ENCODE peak calls at places on chromosome 22, in five cellular contexts. Z is transverse colon, S is breast epithelium, D is esophagus squamous epithelium, Q is PC-3. Y is an unnamed sample. For H3K4me1, the result is how much of the 10 kb centered on the place peaks cover.

GRCh38 chr22:49040111-49040510 is 787.6 kb downstream of the BRD1 start:
- DNase-seq in D (no peak), Z (no peak), Q (no peak), S (no peak), Y (no peak)

GRCh38 chr22:48579915-48580279 is 1247.8 kb downstream of the BRD1 start:
- DNase-seq in Q (no peak), D (no peak), S (no peak), Z (no peak), Y (no peak)

GRCh38 chr22:19810381-19811141 is 44.1 kb downstream of the GNB1L start:
- DNase-seq in S (peak), D (no peak), Z (no peak), Q (no peak), Y (no peak)

GRCh38 chr22:49918911-49919881 is 762 bp downstream of the CRELD2 start:
- DNase-seq in Q (no peak), Z (no peak), S (no peak), D (no peak), Y (no peak)

GRCh38 chr22:50246242-50247175 is 1.7 kb upstream of the TUBGCP6 start:
- DNase-seq in Z (no peak), S (no peak), Q (peak), D (no peak), Y (no peak)

GRCh38 chr22:48105254-48105653 is 1342.8 kb downstream of the TBC1D22A start:
- DNase-seq in S (no peak), D (no peak), Q (no peak), Z (no peak), Y (no peak)

GRCh38 chr22:50676211-50676636 is 3.6 kb downstream of the SHANK3 start:
- DNase-seq in Z (no peak), D (no peak), S (no peak), Q (no peak), Y (no peak)

GRCh38 chr22:48943567-48944432 is 883.9 kb downstream of the BRD1 start:
- DNase-seq in Z (peak), D (no peak), S (peak), Q (peak), Y (no peak)

GRCh38 chr22:20089977-20090729 is 10.1 kb downstream of the DGCR8 start:
- DNase-seq in S (no peak), Z (no peak), Q (no peak), D (no peak), Y (no peak)

GRCh38 chr22:42990131-42990838 is 24.7 kb downstream of the PACSIN2 start:
- DNase-seq in Q (peak), D (no peak), Z (peak), S (no peak), Y (no peak)

GRCh38 chr22:19579880-19580279 is 55.7 kb upstream of the CLDN5 start:
- DNase-seq in Z (peak), S (no peak), Q (peak), D (no peak), Y (no peak)

GRCh38 chr22:46380581-46380980 is 45.1 kb downstream of the TRMU start:
- DNase-seq in Z (no peak), D (no peak), S (no peak), Q (no peak), Y (no peak)

GRCh38 chr22:37231406-37232139 is 12.5 kb downstream of the RAC2 start:
- DNase-seq in Z (peak), Q (no peak), S (no peak), D (no peak), Y (no peak)

GRCh38 chr22:34489861-34490260 is 569.6 kb upstream of the LARGE1 start:
- DNase-seq in Z (no peak), D (no peak), Q (no peak), S (no peak), Y (no peak)

GRCh38 chr22:25780673-25781072 is 38.7 kb downstream of the MYO18B start:
- DNase-seq in S (no peak), Q (no peak), Z (no peak), D (no peak), Y (no peak)

GRCh38 chr22:36295247-36295646 is 42.3 kb downstream of the APOL1 start:
- DNase-seq in Q (no peak), Z (no peak), S (no peak), D (no peak), Y (no peak)

GRCh38 chr22:32717337-32718240 is 83.9 kb upstream of the TIMP3 start:
- DNase-seq in D (no peak), Z (no peak), Q (no peak), S (no peak), Y (no peak)

GRCh38 chr22:19796169-19796568 is 35.6 kb downstream of the TBX1 start:
- DNase-seq in D (no peak), Q (no peak), Z (no peak), S (no peak), Y (no peak)

GRCh38 chr22:49779853-49780271 is 47.8 kb downstream of the BRD1 start:
- DNase-seq in S (no peak), Q (no peak), D (no peak), Z (no peak), Y (no peak)

GRCh38 chr22:40310771-40311120 is 35.6 kb upstream of the ADSL start:
- DNase-seq in Z (no peak), D (no peak), Q (no peak), S (no peak), Y (no peak)

GRCh38 chr22:46077669-46078099 is 72.6 kb upstream of the PPARA start:
- DNase-seq in S (peak), Z (peak), D (no peak), Q (no peak), Y (no peak)

GRCh38 chr22:35873426-35873825 is 155.2 kb downstream of the RBFOX2 start:
- DNase-seq in Q (no peak), Z (no peak), S (no peak), D (no peak), Y (no peak)

GRCh38 chr22:31340765-31341247 is 5.3 kb downstream of the PATZ1 start:
- DNase-seq in S (no peak), D (no peak), Z (no peak), Q (no peak), Y (no peak)

GRCh38 chr22:46070215-46070721 is 80.1 kb upstream of the PPARA start:
- DNase-seq in D (no peak), Q (peak), S (peak), Z (peak), Y (no peak)

GRCh38 chr22:36873614-36874308 is 13.0 kb downstream of the NCF4 start:
- DNase-seq in S (no peak), Z (peak), Q (peak), D (no peak), Y (no peak)

GRCh38 chr22:47071078-47071811 is 308.8 kb downstream of the TBC1D22A start:
- DNase-seq in D (no peak), S (no peak), Z (no peak), Q (no peak), Y (no peak)

GRCh38 chr22:18984564-18984963 is 48.5 kb upstream of the PRODH start:
- DNase-seq in Z (no peak), Q (no peak), D (no peak), S (peak), Y (no peak)

GRCh38 chr22:42280140-42280539 is 9.7 kb upstream of the TCF20 start:
- DNase-seq in D (no peak), Z (no peak), Q (no peak), S (no peak), Y (no peak)

GRCh38 chr22:19446603-19447387 is 716 bp downstream of the C22orf39 start:
- DNase-seq in Z (peak), Q (no peak), D (no peak), S (no peak), Y (no peak)

GRCh38 chr22:40572976-40573375 is 63.5 kb downstream of the MRTFA start:
- DNase-seq in S (no peak), Z (no peak), D (no peak), Q (no peak), Y (no peak)

GRCh38 chr22:49295851-49296560 is 531.7 kb downstream of the BRD1 start:
- DNase-seq in Z (no peak), Q (no peak), S (peak), D (no peak), Y (no peak)

GRCh38 chr22:36739185-36739584 is 35.6 kb upstream of the CACNG2 start:
- DNase-seq in S (peak), Z (no peak), D (no peak), Q (no peak), Y (no peak)

GRCh38 chr22:35892192-35892591 is 136.4 kb downstream of the RBFOX2 start:
- DNase-seq in Z (no peak), S (no peak), D (no peak), Q (peak), Y (no peak)

GRCh38 chr22:36435516-36436415 is 45.7 kb downstream of the TXN2 start:
- DNase-seq in D (no peak), Z (peak), Q (no peak), S (peak), Y (no peak)

GRCh38 chr22:41305646-41306045 is 4.3 kb downstream of the ZC3H7B start:
- DNase-seq in D (no peak), S (no peak), Z (no peak), Q (peak), Y (no peak)

GRCh38 chr22:20106205-20106848 is 9.6 kb upstream of the RANBP1 start:
- DNase-seq in S (no peak), Q (no peak), D (no peak), Z (no peak), Y (no peak)

GRCh38 chr22:47303161-47303890 is 540.9 kb downstream of the TBC1D22A start:
- DNase-seq in S (no peak), Q (peak), Z (no peak), D (no peak), Y (no peak)

DNA sequence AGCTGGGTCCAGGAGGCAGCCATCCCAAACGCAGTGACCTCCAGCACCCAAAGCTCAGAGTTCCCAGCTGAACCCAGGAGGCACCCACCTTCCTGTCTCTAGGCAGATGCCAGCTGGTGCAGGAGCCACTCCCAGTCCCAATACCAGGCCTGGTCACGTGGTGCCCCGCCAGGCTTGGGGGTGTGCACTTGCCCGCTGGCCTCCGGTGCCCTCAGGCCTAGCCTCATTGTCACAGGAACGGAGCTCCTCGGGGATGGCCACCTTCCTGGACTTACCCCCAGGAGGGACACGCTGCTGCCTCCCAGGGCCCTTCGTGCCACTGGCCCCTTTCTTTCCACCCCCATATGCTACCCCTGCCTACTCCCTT is 4.6 kb downstream of the BID start:
- DNase-seq in Z (peak), Q (no peak), S (no peak), D (no peak), Y (no peak)
- H3K4me1 ChIP-seq in Z (under half), Q (under half), S (under half), D (half or more), Y (under half)

GRCh38 chr22:38751066-38751421 is 4.8 kb downstream of the SUN2 start:
- DNase-seq in D (no peak), S (no peak), Q (no peak), Z (no peak), Y (no peak)
- H3K27ac ChIP-seq in D (peak), S (peak), Q (no peak), Z (peak), Y (peak)

GRCh38 chr22:22770881-22771280 is 116.7 kb upstream of the IGLL5 start:
- DNase-seq in S (no peak), Q (no peak), Z (no peak), D (no peak), Y (no peak)

GRCh38 chr22:22768885-22769284 is 118.7 kb upstream of the IGLL5 start:
- DNase-seq in Q (no peak), D (no peak), Z (no peak), S (no peak), Y (no peak)

GRCh38 chr22:22767876-22768602 is 119.6 kb upstream of the IGLL5 start:
- DNase-seq in S (no peak), Z (no peak), Q (peak), D (no peak), Y (no peak)

GRCh38 chr22:22770280-22770871 is 117.2 kb upstream of the IGLL5 start:
- DNase-seq in Z (peak), Q (peak), S (no peak), D (no peak), Y (no peak)

DNA sequence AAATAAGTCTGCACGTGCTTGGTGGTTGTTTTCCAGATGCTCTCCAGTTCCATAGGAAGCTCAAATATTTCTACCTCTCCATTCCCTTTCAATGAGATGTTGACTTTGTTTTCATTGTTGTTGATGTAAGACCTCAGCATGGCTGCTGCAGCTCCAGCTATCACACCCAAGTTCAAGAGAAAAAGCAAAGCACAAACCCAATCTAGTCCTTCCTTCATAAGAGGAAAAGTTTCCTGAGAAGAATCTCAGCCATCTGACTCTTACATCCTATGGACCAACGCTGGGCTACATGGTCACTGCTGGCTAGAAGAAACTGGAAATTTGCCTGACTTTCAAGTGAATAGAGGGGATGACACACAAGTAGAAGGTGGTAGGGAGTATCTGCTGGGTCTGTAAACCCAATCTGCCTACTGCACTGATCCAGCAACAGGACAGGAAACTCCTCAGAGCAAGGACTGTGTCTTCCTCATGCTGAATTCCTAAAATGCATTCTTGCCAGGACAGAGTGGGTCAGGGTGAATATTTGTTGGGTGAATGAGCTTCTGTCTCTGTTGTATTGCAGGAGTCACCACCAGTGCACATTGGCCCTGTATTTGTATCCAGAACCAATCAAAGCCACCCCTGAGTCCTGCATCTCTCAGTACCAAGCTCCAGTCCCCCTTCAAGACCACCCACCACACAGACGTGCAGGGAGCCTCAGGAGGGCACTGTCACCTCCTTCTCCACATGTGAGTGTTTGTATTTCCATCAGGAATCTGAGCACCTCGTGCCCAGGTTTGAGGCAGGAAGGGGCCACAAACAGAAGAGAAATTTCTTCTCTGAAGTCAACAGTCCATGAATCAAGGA is 118.0 kb upstream of the IGLL5 start:
- DNase-seq in S (no peak), Z (no peak), Q (no peak), D (no peak), Y (no peak)
- H3K4me1 ChIP-seq in S (under half), Z (under half), Q (under half), D (under half), Y (under half)

GRCh38 chr22:27046603-27047002 is 389.2 kb downstream of the MIAT start:
- DNase-seq in Q (no peak), Z (no peak), D (no peak), S (no peak), Y (no peak)

GRCh38 chr22:27046126-27046525 is 388.7 kb downstream of the MIAT start:
- DNase-seq in Z (no peak), S (no peak), D (no peak), Q (no peak), Y (no peak)

GRCh38 chr22:27045103-27045940 is 387.9 kb downstream of the MIAT start:
- DNase-seq in Q (peak), D (no peak), S (no peak), Z (no peak), Y (no peak)

GRCh38 chr22:27051407-27051806 is 394.0 kb downstream of the MIAT start:
- DNase-seq in Z (no peak), D (no peak), Q (no peak), S (no peak), Y (no peak)

DNA sequence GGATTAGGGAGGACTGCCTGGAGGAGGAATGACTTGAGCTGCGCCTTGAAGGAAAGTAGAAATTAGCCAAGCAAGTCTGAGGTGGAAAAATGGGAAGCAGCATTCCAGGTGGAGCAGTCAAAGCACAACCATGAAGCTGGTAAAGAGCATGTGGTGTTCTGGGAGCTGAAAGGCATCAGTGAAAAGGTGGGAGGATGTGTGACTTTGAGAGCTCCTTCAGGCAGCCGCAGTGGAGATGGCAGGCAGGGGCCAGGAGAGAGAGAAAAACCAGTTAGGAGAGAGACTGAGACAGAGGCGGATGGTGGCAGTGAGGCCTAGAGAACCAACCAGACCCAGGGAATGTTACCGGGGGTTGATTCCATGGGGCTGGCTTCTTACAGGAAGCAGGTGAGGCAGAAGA is 393.4 kb downstream of the MIAT start:
- DNase-seq in S (no peak), Z (no peak), D (no peak), Q (no peak), Y (no peak)
- H3K27ac ChIP-seq in S (no peak), Z (no peak), D (no peak), Q (no peak), Y (no peak)

GRCh38 chr22:29700949-29701927 is 18.6 kb upstream of the CABP7 start:
- DNase-seq in Q (peak), Z (peak), S (no peak), D (no peak), Y (no peak)
- H3K4me1 ChIP-seq in Q (half or more), Z (under half), S (under half), D (half or more), Y (under half)

GRCh38 chr22:39088688-39089032 is 8.4 kb upstream of the APOBEC3H start:
- DNase-seq in Z (no peak), S (no peak), D (no peak), Q (no peak), Y (no peak)
- H3K27ac ChIP-seq in Z (no peak), S (no peak), D (no peak), Q (no peak), Y (no peak)

DNA sequence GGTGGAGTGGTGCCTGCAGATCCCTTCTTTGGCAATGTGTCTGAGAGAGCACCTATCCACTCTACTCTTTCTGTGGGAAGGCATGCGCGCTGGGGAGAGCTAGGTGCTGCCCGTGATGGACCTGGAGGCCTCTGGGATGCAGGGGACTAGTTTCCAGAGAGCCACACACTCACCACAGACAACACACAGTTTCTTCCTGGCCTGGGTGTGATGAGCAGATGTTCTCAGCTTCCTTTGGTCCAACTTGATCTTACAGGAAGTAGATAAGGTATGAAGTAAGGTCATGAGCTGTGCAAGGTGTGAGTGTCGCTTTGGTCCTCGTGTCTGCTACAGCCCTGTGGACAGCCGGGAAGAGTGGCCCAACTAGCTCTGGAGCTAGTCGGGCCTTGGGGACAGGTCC is 27.3 kb upstream of the SUSD2 start:
- DNase-seq in Z (no peak), Q (no peak), D (no peak), S (no peak), Y (no peak)
- H3K4me1 ChIP-seq in Z (under half), Q (under half), D (half or more), S (under half), Y (under half)

GRCh38 chr22:29030016-29030617 is 31.5 kb downstream of the C22orf31 start:
- DNase-seq in Z (no peak), Q (peak), S (no peak), D (no peak), Y (no peak)

GRCh38 chr22:29031236-29031982 is 30.2 kb downstream of the C22orf31 start:
- DNase-seq in Z (peak), D (no peak), Q (peak), S (no peak), Y (peak)

GRCh38 chr22:29028468-29028867 is 33.2 kb downstream of the C22orf31 start:
- DNase-seq in Z (no peak), S (no peak), D (no peak), Q (no peak), Y (no peak)

GRCh38 chr22:29030618-29031235 is 30.9 kb downstream of the C22orf31 start:
- DNase-seq in S (peak), Z (peak), D (no peak), Q (peak), Y (peak)

DNA sequence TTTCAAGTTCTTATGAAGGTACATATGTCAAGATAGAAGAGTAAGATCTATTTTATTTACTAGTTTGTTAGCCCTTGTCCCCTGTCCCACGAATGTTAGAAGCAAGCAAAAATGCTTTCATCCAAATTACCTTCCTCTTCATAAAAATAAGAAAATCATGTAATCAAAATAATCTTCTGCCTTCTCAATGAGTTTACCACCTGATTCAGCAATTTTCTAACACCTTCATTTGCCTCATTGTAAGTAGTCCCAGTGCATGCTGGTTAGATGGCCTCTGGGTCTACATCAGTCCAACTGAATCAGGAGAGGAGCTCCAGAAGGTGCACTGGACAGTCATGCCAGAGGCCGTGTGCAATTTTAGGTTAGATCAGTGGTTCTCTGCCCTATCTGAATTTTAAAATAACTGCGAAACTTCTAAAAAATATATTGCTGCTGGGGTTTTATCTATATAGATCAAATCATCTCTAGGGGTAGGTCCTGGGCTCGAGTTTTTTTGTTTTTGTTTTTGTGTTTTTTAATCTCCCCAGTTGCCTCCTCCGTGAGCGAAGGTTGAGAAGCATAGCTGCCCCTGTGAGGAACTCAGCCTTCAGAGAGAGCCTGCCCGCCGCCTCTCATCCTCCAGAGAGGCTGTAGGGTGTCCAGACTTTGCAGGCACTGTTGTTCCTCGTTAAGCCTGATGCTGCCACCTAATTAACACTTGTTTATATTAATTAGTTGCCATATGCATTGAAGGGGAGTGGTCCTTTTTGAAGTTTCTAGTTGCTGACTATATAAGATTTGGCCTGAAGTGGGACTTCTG is 32.2 kb downstream of the C22orf31 start:
- DNase-seq in S (no peak), Q (no peak), Z (no peak), D (no peak), Y (no peak)
- H3K27ac ChIP-seq in S (no peak), Q (peak), Z (peak), D (no peak), Y (peak)

Y was measured in thoracic aorta.